ENCODE peak calls at places on chromosome 11, in four cellular contexts. O, M, X and Q are unnamed samples.

GRCh38 chr11:35065566-35065965 is 73.4 kb upstream of the CD44 start:
- DNase-seq in O (no peak), X (no peak), M (no peak), Q (no peak)

GRCh38 chr11:27213232-27213660 is 149.8 kb downstream of the CCDC34 start:
- DNase-seq in X (no peak), M (no peak), O (peak; percentile 17), Q (peak; percentile 24)

GRCh38 chr11:57345555-57346151 is 7.5 kb downstream of the P2RX3 start:
- DNase-seq in M (peak; percentile 87), O (no peak), X (peak; percentile 64), Q (peak; percentile 85)

GRCh38 chr11:70433526-70433925 is 35.2 kb downstream of the CTTN start:
- DNase-seq in M (no peak), O (no peak), X (no peak), Q (no peak)

GRCh38 chr11:62450543-62451242 is 31.9 kb downstream of the SCGB1A1 start:
- DNase-seq in M (no peak), O (no peak), X (no peak), Q (no peak)

GRCh38 chr11:92131289-92131890 is 93.2 kb upstream of the FAT3 start:
- DNase-seq in M (no peak), O (no peak), X (no peak), Q (no peak)

GRCh38 chr11:44518968-44519550 is 46.4 kb upstream of the CD82 start:
- DNase-seq in O (no peak), X (no peak), M (no peak), Q (no peak)

GRCh38 chr11:2264366-2265011 is 5.9 kb downstream of the ASCL2 start:
- DNase-seq in M (peak; percentile 2), X (no peak), O (no peak), Q (no peak)

GRCh38 chr11:3969613-3970012 is 114.1 kb downstream of the STIM1 start:
- DNase-seq in X (no peak), M (no peak), O (no peak), Q (no peak)

GRCh38 chr11:126727381-126727780 is 273.2 kb downstream of the KIRREL3 start:
- DNase-seq in X (no peak), O (no peak), M (no peak), Q (no peak)

GRCh38 chr11:103525069-103525468 is 415.8 kb downstream of the DYNC2H1 start:
- DNase-seq in M (no peak), O (no peak), X (no peak), Q (no peak)

GRCh38 chr11:75851203-75851602 is 36.2 kb downstream of the UVRAG start:
- DNase-seq in X (no peak), M (no peak), O (no peak), Q (no peak)

GRCh38 chr11:117820071-117820470 is 4.5 kb downstream of the FXYD2 start:
- DNase-seq in X (no peak), M (no peak), O (no peak), Q (no peak)

GRCh38 chr11:725624-726202 is 19.7 kb downstream of the EPS8L2 start:
- DNase-seq in O (no peak), X (no peak), M (peak; percentile 39), Q (no peak)
- TF ChIP-seq CREB1 in O (no peak), X (no peak), M (no peak), Q (no peak)

GRCh38 chr11:64415286-64415685 is 56.3 kb downstream of the RPS6KA4 start:
- DNase-seq in M (no peak), X (no peak), O (no peak), Q (no peak)
- TF ChIP-seq SP1 in M (no peak), X (no peak), O (no peak), Q (peak; percentile 18)

DNA sequence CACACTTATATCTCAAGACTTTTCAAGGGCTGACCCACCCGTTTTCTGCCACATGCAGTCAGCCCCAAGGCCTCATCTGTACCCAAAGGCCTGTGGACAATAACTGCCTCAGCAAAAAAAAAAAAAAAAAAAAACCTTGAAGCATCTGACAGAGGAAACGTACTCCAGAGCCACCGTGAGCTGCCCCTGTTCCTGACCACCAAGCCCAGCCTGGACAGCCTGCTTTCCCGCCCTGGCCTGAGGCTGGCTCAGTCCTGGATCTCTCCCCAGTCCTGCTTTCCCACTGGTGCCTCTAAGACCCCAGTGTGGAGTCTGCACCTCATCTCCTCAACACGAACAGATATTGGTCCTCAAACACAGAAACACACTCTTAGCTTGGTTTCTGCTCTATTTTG is 66.5 kb downstream of the SLC35F2 start:
- DNase-seq in O (no peak), X (no peak), M (no peak), Q (no peak)
- H3K36me3 ChIP-seq in O (peaks cover 9% of the 10 kb centered on the region), X (no peaks in the 10 kb centered on the region), M (peaks cover 49% of the 10 kb centered on the region), Q (no peaks in the 10 kb centered on the region)

GRCh38 chr11:12508151-12508740 is 130.9 kb downstream of the PARVA start:
- DNase-seq in O (no peak), X (no peak), M (no peak), Q (no peak)
- TF ChIP-seq CREB1 in O (no peak), X (no peak), M (no peak), Q (no peak)

GRCh38 chr11:128465946-128466688 is 121.2 kb downstream of the ETS1 start:
- DNase-seq in X (no peak), O (no peak), M (no peak), Q (no peak)

GRCh38 chr11:128467610-128468041 is 119.7 kb downstream of the ETS1 start:
- DNase-seq in M (no peak), X (peak; percentile 74), O (no peak), Q (no peak)

GRCh38 chr11:128468106-128468505 is 119.3 kb downstream of the ETS1 start:
- DNase-seq in O (no peak), M (no peak), X (no peak), Q (no peak)

GRCh38 chr11:128465531-128465930 is 121.8 kb downstream of the ETS1 start:
- DNase-seq in O (no peak), M (no peak), X (no peak), Q (no peak)

GRCh38 chr11:128467041-128467440 is 120.3 kb downstream of the ETS1 start:
- DNase-seq in M (no peak), O (no peak), X (no peak), Q (no peak)
- TF ChIP-seq SP1 in M (no peak), O (no peak), X (no peak), Q (no peak)